ENCODE peak calls at places on chromosomes 7 and 10, in nine cellular contexts. P is neuronal stem cell, U is heart right ventricle, E is upper lobe of right lung, N is GM23248, L is HCT116, C is H1, F is sigmoid colon, K is adrenal gland. V is an unnamed sample.
A peak's percentile ranks its signal among the peaks of the same experiment; 100 is the strongest.

GRCh38 chr7:116025098-116025809 is 5.3 kb downstream of the TFEC start:
- DNase-seq in P (no peak), U (no peak), E (no peak), N (peak; percentile 1), L (no peak), C (no peak), F (no peak), K (no peak), V (no peak)

GRCh38 chr10:61721431-61721830 is 58.7 kb downstream of the CABCOCO1 start:
- DNase-seq in P (no peak), U (no peak), E (no peak), N (no peak), L (no peak), C (no peak), F (no peak), K (no peak), V (no peak)

GRCh38 chr7:96097802-96098201 is 224.1 kb downstream of the SLC25A13 start:
- DNase-seq in P (no peak), U (no peak), E (no peak), N (peak; percentile 48), L (no peak), C (no peak), F (no peak), K (no peak), V (no peak)

GRCh38 chr10:27745719-27746363 is at the start of gene MKX:
- DNase-seq in P (peak; percentile 84), U (no peak), E (peak; percentile 78), N (peak; percentile 92), L (no peak), C (peak; percentile 93), F (peak; percentile 87), K (peak; percentile 26), V (no peak)

GRCh38 chr7:148584154-148584827 is 6.3 kb upstream of the C7orf33 start:
- DNase-seq in P (no peak), U (no peak), E (no peak), N (no peak), L (no peak), C (no peak), F (no peak), K (no peak), V (no peak)

GRCh38 chr10:60167056-60167455 is 222.6 kb downstream of the ANK3 start:
- DNase-seq in P (no peak), U (no peak), E (no peak), N (peak; percentile 18), L (no peak), C (no peak), F (no peak), K (no peak), V (no peak)

GRCh38 chr10:89837173-89838001 is 136.0 kb downstream of the KIF20B start:
- DNase-seq in P (no peak), U (peak; percentile 27), E (peak; percentile 76), N (peak; percentile 43), L (no peak), C (no peak), F (peak; percentile 67), K (peak; percentile 11), V (no peak)

GRCh38 chr10:71366710-71367109 is 30.0 kb upstream of the CDH23 start:
- DNase-seq in P (no peak), U (no peak), E (no peak), N (peak; percentile 26), L (no peak), C (no peak), F (no peak), K (no peak), V (no peak)

GRCh38 chr7:12638851-12639467 is 48.5 kb upstream of the ARL4A start:
- DNase-seq in P (no peak), U (no peak), E (no peak), N (peak; percentile 60), L (peak; percentile 36), C (no peak), F (no peak), K (no peak), V (peak; percentile 80)

DNA sequence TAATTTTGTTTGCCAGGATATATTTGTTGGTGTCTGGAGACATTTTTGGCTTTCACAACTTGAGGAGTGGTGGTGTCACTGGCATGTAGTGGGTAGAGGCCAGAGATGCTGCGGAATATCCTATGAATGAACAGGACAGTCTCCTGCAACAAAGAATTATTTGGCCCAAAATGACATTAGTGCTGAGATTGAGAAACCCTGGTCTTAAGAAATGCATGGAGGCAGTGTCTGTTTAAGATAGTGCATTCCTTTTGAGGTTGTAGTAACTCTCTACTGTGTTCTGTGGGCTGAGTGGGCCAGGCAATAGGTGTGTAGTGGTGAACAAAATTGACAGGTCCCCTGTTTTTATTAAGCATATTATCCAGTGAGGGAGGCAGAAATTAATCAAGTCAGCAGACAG is 165.5 kb downstream of the CDK14 start:
- DNase-seq in P (no peak), U (no peak), E (no peak), N (peak; percentile 22), L (no peak), C (no peak), F (no peak), K (no peak), V (peak; percentile 41)
- H3K4me3 ChIP-seq in P (no peak overlapping the region), U (no peak overlapping the region), E (no peak overlapping the region), N (no peak overlapping the region), L (no peak overlapping the region), C (no peak overlapping the region), F (no peak overlapping the region), K (no peak overlapping the region), V (no peak overlapping the region)

GRCh38 chr7:140060243-140060630 is 2.5 kb downstream of the PARP12 start:
- DNase-seq in P (no peak), U (no peak), E (no peak), N (no peak), L (no peak), C (no peak), F (no peak), K (no peak), V (no peak)

GRCh38 chr7:140061607-140061930 is 1.2 kb downstream of the PARP12 start:
- DNase-seq in P (no peak), U (no peak), E (no peak), N (no peak), L (no peak), C (no peak), F (no peak), K (no peak), V (no peak)

GRCh38 chr7:140059288-140060242 is 3.2 kb downstream of the PARP12 start:
- DNase-seq in P (no peak), U (peak; percentile 41), E (no peak), N (peak; percentile 94), L (peak; percentile 73), C (peak; percentile 27), F (no peak), K (peak; percentile 96), V (no peak)

GRCh38 chr7:140062118-140062527 is 628 bp downstream of the PARP12 start:
- DNase-seq in P (no peak), U (peak; percentile 30), E (peak; percentile 78), N (peak; percentile 38), L (no peak), C (peak; percentile 51), F (no peak), K (no peak), V (peak; percentile 53)

DNA sequence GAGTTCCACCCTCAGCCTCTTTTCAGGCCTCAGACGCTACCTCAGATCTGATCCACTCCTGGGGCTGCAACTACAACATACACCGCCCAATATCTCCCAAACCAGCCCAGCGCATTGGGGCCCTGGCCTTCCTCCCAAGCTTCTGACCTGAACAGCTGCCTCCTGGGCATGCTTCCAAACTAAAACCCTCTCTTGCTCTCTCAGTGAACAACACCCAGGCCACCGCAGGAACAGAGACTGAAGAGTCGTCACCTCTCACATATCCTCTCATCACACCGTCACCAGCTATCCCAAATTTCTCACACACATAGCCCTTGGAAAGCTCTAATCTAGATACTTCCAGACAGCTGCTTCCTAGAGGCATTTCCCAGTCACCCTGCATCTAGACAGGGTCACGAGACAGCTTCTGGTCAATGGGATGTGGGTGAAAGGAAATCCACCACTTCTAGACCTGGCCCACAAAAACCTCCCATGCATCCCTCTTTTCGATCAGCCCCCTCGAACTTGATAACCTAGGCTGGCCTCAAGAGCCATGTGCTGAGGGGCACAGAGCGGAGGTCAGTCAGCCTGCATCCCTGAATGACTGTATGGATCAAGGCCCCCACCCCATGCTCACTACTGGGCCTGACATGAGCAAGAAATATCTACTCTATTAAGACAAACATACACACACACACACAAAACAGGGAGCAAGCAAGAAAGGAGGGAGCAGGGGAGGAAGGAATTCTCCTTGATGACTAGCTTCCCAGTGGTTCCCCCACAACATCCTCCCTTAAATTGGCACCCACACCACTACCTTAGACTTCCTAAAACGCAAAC is 1.8 kb downstream of the PARP12 start:
- DNase-seq in P (no peak), U (peak; percentile 68), E (no peak), N (no peak), L (no peak), C (peak; percentile 41), F (peak; percentile 74), K (peak; percentile 55), V (no peak)
- H3K27me3 ChIP-seq in P (peaks cover 14% of the 10 kb centered on the region), U (no peaks in the 10 kb centered on the region), E (no peaks in the 10 kb centered on the region), N (no peaks in the 10 kb centered on the region), L (no peaks in the 10 kb centered on the region), C (peaks cover 20% of the 10 kb centered on the region), F (no peaks in the 10 kb centered on the region), K (no peaks in the 10 kb centered on the region), V (no peaks in the 10 kb centered on the region)

GRCh38 chr10:4241724-4242345 is 456.8 kb upstream of the KLF6 start:
- DNase-seq in P (peak; percentile 29), U (no peak), E (no peak), N (peak; percentile 96), L (no peak), C (no peak), F (no peak), K (no peak), V (no peak)

GRCh38 chr10:4243169-4243568 is 458.2 kb upstream of the KLF6 start:
- DNase-seq in P (no peak), U (no peak), E (no peak), N (no peak), L (no peak), C (no peak), F (no peak), K (no peak), V (no peak)

GRCh38 chr10:4242561-4243035 is 457.6 kb upstream of the KLF6 start:
- DNase-seq in P (no peak), U (peak; percentile 27), E (no peak), N (peak; percentile 81), L (peak; percentile 52), C (no peak), F (peak; percentile 68), K (no peak), V (no peak)

GRCh38 chr10:4243651-4244050 is 458.6 kb upstream of the KLF6 start:
- DNase-seq in P (no peak), U (no peak), E (no peak), N (peak; percentile 98), L (peak; percentile 61), C (no peak), F (peak; percentile 67), K (peak; percentile 55), V (no peak)

GRCh38 chr10:4240641-4241197 is 455.7 kb upstream of the KLF6 start:
- DNase-seq in P (no peak), U (no peak), E (no peak), N (peak; percentile 86), L (no peak), C (no peak), F (no peak), K (no peak), V (no peak)
- H3K4me3 ChIP-seq in P (no peak overlapping the region), U (peak overlapping the region; percentile 52), E (no peak overlapping the region), N (peak overlapping the region; percentile 68), L (no peak overlapping the region), C (no peak overlapping the region), F (no peak overlapping the region), K (no peak overlapping the region), V (no peak overlapping the region)

DNA sequence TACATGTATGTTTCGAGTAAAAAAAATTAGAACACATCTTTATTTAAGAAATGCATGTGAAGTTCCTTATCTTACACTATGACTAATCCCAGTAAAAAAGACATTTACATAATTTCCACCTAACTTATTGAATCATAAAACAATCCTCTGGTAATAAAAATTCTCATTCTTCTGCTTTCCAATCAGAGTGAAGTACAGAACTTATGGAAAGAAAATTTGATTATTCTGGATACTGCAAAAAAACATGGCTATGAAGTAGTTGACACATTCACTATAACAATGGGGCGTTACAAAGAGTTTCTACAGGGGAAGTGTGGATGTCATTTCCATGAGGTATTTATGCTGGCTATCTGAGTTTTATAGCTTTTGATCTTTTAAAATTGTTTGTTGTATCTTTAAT is 57.7 kb upstream of the WNT16 start:
- DNase-seq in P (no peak), U (no peak), E (no peak), N (no peak), L (no peak), C (no peak), F (no peak), K (no peak), V (no peak)
- H3K27me3 ChIP-seq in P (no peaks in the 10 kb centered on the region), U (no peaks in the 10 kb centered on the region), E (no peaks in the 10 kb centered on the region), N (no peaks in the 10 kb centered on the region), L (no peaks in the 10 kb centered on the region), C (no peaks in the 10 kb centered on the region), F (no peaks in the 10 kb centered on the region), K (no peaks in the 10 kb centered on the region), V (no peaks in the 10 kb centered on the region)